ENCODE peak calls at places on chromosomes 1 and 21, in seven cellular contexts. V, F, G, E, W, Q and B are unnamed samples. For H3K27me3, the result is how much of the 10 kb centered on the place peaks cover.

GRCh38 chr1:22687191-22687590 is 23.4 kb upstream of the EPHB2 start:
- DNase-seq in W (no peak), E (no peak), V (no peak), F (no peak), Q (no peak), G (no peak), B (no peak)

GRCh38 chr1:228902781-228903572 is 167.7 kb downstream of the RHOU start:
- DNase-seq in V (peak), F (peak), W (peak), Q (peak), E (peak), G (peak), B (peak)

GRCh38 chr1:10082785-10083479 is 50.2 kb downstream of the UBE4B start:
- DNase-seq in V (no peak), F (no peak), W (no peak), Q (no peak), E (no peak), G (no peak), B (no peak)

GRCh38 chr1:115665746-115666145 is 24.0 kb downstream of the VANGL1 start:
- DNase-seq in V (no peak), Q (no peak), F (no peak), W (no peak), E (no peak), G (no peak), B (no peak)

GRCh38 chr1:232211149-232211548 is 418.8 kb downstream of the SIPA1L2 start:
- DNase-seq in E (no peak), W (no peak), F (no peak), V (no peak), Q (no peak), G (no peak), B (no peak)

GRCh38 chr1:59684698-59685097 is 130.1 kb upstream of the HOOK1 start:
- DNase-seq in G (no peak), V (no peak), W (no peak), F (no peak), Q (no peak), E (no peak), B (no peak)

GRCh38 chr21:28224191-28224755 is 768.4 kb downstream of the LTN1 start:
- DNase-seq in W (no peak), G (no peak), Q (no peak), F (no peak), V (no peak), E (no peak), B (no peak)

GRCh38 chr1:117067528-117068370 is 7.6 kb downstream of the TTF2 start:
- DNase-seq in F (peak), V (peak), Q (peak), W (peak), E (no peak), G (peak), B (no peak)

GRCh38 chr1:231636157-231636556 is 9.6 kb downstream of the DISC1 start:
- DNase-seq in E (no peak), W (no peak), G (peak), Q (peak), F (no peak), V (no peak), B (no peak)

GRCh38 chr1:216425577-216425976 is 2.3 kb upstream of the USH2A start:
- DNase-seq in Q (no peak), F (no peak), V (no peak), W (no peak), G (no peak), E (no peak), B (no peak)

GRCh38 chr1:65948609-65949229 is 156.0 kb downstream of the PDE4B start:
- DNase-seq in G (no peak), F (no peak), W (no peak), E (no peak), Q (no peak), V (no peak), B (no peak)

GRCh38 chr1:12546771-12547585 is 71.0 kb downstream of the DHRS3 start:
- DNase-seq in F (peak), W (no peak), Q (no peak), E (no peak), V (no peak), G (peak), B (peak)

GRCh38 chr1:39110325-39110851 is 84.2 kb downstream of the NDUFS5 start:
- DNase-seq in E (no peak), W (no peak), F (no peak), Q (peak), G (no peak), V (no peak), B (no peak)

GRCh38 chr1:164562947-164563346 is 4.0 kb downstream of the PBX1 start:
- DNase-seq in E (no peak), Q (peak), W (no peak), V (no peak), F (no peak), G (no peak), B (no peak)

GRCh38 chr1:93061895-93062792 is 16.9 kb upstream of the MTF2 start:
- DNase-seq in W (peak), G (no peak), V (no peak), Q (peak), F (no peak), E (no peak), B (no peak)

GRCh38 chr21:34348890-34349519 is 14.8 kb upstream of the KCNE2 start:
- DNase-seq in E (no peak), G (no peak), V (no peak), F (no peak), Q (no peak), W (no peak), B (no peak)

GRCh38 chr1:1197188-1197500 is 9.2 kb downstream of the TNFRSF18 start:
- DNase-seq in Q (no peak), F (no peak), W (no peak), E (no peak), G (no peak), V (peak), B (no peak)

GRCh38 chr1:154329551-154330131 is 4.3 kb downstream of the ATP8B2 start:
- DNase-seq in V (no peak), G (no peak), Q (no peak), E (no peak), W (no peak), F (no peak), B (no peak)

GRCh38 chr1:109116286-109116685 is 2.4 kb downstream of the ELAPOR1 start:
- DNase-seq in V (no peak), E (no peak), G (no peak), W (peak), Q (no peak), F (no peak), B (no peak)

GRCh38 chr1:75765697-75766355 is 20.2 kb upstream of the RABGGTB start:
- DNase-seq in F (no peak), Q (peak), E (no peak), G (no peak), W (no peak), V (no peak), B (no peak)

GRCh38 chr21:21213297-21213696 is 215.1 kb downstream of the NCAM2 start:
- DNase-seq in E (no peak), F (no peak), Q (no peak), W (no peak), G (no peak), V (no peak), B (no peak)

GRCh38 chr1:25051906-25052305 is 121.8 kb upstream of the RUNX3 start:
- DNase-seq in W (no peak), F (no peak), G (no peak), E (no peak), V (no peak), Q (no peak), B (no peak)

GRCh38 chr1:16171314-16172223 is 15.7 kb upstream of the EPHA2 start:
- DNase-seq in W (no peak), G (no peak), E (no peak), Q (no peak), F (no peak), V (no peak), B (no peak)

GRCh38 chr1:25106352-25106751 is 126.0 kb downstream of the SYF2 start:
- DNase-seq in F (no peak), W (no peak), E (no peak), G (no peak), V (no peak), Q (no peak), B (no peak)

GRCh38 chr1:178651742-178652141 is 73.3 kb upstream of the RALGPS2 start:
- DNase-seq in Q (no peak), W (no peak), V (no peak), E (no peak), G (peak), F (no peak), B (no peak)

GRCh38 chr1:241593186-241593585 is 47.0 kb downstream of the CHML start:
- DNase-seq in Q (no peak), W (no peak), V (no peak), E (no peak), G (no peak), F (no peak), B (no peak)

GRCh38 chr1:231969078-231969477 is 342.5 kb downstream of the DISC1 start:
- DNase-seq in V (no peak), G (peak), E (no peak), Q (no peak), W (no peak), F (no peak), B (no peak)

GRCh38 chr1:189269011-189269410 is 1208.7 kb downstream of the BRINP3 start:
- DNase-seq in E (no peak), Q (no peak), V (no peak), W (no peak), G (no peak), F (no peak), B (no peak)

GRCh38 chr1:52659356-52659755 is 26.4 kb downstream of the SHISAL2A start:
- DNase-seq in V (no peak), G (no peak), E (no peak), Q (no peak), F (no peak), W (no peak), B (no peak)

GRCh38 chr1:118999348-119000071 is 11.4 kb upstream of the TBX15 start:
- DNase-seq in F (no peak), E (no peak), V (no peak), G (no peak), W (no peak), Q (no peak), B (no peak)

GRCh38 chr1:87167855-87168630 is 160.6 kb upstream of the LMO4 start:
- DNase-seq in Q (no peak), W (no peak), E (no peak), G (no peak), F (no peak), V (no peak), B (no peak)
- TF ChIP-seq CTCF in Q (no peak), W (no peak), E (no peak), G (no peak), F (no peak), V (no peak), B (no peak)

GRCh38 chr1:31768939-31769704 is 5.0 kb upstream of the ADGRB2 start:
- DNase-seq in G (no peak), W (no peak), E (no peak), F (peak), V (no peak), Q (no peak), B (no peak)

GRCh38 chr1:31772669-31773248 is 8.6 kb upstream of the ADGRB2 start:
- DNase-seq in Q (no peak), F (no peak), G (no peak), W (no peak), V (no peak), E (no peak), B (no peak)

GRCh38 chr1:31773861-31774260 is 9.7 kb upstream of the ADGRB2 start:
- DNase-seq in W (no peak), F (no peak), Q (no peak), G (no peak), E (no peak), V (no peak), B (no peak)

GRCh38 chr1:31769720-31770390 is 5.7 kb upstream of the ADGRB2 start:
- DNase-seq in G (peak), W (peak), V (no peak), Q (no peak), E (no peak), F (peak), B (peak)

DNA sequence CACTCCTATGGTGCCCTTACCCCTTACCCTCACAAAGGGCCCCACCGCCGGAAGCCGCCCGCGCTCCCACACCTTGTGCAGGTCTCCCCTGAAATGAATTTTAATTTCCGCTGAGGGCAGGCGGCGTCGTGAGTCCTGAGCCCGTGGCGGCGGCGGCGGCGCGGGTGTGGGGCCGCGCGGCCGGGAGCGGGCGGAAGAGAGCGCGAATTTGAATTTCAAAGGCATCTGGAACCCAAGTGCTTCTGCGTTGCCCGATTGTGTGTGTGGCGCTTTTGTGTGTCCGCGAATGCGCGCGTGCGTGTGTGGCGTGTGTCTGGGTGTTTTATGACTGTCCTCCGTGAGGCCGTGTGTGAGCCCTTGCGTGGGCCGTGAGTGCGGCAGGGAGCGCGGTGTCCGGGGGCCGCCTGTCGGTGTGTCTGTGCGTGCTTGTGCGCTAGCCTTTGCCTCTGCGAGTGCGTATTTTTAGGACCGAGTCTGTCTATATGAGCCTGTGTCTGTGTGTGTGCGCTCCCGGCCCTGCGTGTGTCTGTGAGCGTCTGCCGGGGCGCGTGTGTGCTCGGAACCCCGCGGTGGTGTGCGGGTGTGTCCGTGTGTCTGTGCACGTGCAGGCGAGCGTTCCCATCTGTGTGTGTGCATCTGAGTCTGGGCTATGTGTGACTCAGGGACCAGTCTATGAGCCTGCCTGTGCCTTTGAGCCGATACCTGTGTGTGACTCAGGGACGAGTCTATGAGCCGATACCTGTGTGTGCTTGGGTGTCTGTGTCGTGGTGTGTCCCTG is 7.9 kb upstream of the ADGRB2 start:
- DNase-seq in E (no peak), F (peak), W (no peak), V (no peak), Q (no peak), G (no peak), B (no peak)
- H3K27me3 ChIP-seq in E (under half), F (under half), W (half or more), V (under half), Q (under half), G (under half), B (under half)

GRCh38 chr1:18608534-18608933 is 22.1 kb upstream of the PAX7 start:
- DNase-seq in V (no peak), W (no peak), E (no peak), G (no peak), F (no peak), Q (no peak), B (no peak)
- TF ChIP-seq CTCF in V (no peak), W (no peak), E (no peak), G (no peak), F (no peak), Q (no peak), B (no peak)

GRCh38 chr1:78229344-78229743 is 183.6 kb downstream of the GIPC2 start:
- DNase-seq in W (no peak), G (no peak), F (no peak), E (no peak), V (no peak), Q (no peak), B (no peak)

GRCh38 chr1:78223417-78224215 is 177.8 kb downstream of the GIPC2 start:
- DNase-seq in F (no peak), V (no peak), W (no peak), Q (no peak), E (no peak), G (no peak), B (no peak)

GRCh38 chr1:78225153-78225552 is 179.4 kb downstream of the GIPC2 start:
- DNase-seq in Q (no peak), E (no peak), F (no peak), W (no peak), V (no peak), G (no peak), B (no peak)

GRCh38 chr1:78227705-78228260 is 182.0 kb downstream of the GIPC2 start:
- DNase-seq in V (no peak), F (no peak), G (no peak), E (no peak), W (no peak), Q (no peak), B (no peak)

DNA sequence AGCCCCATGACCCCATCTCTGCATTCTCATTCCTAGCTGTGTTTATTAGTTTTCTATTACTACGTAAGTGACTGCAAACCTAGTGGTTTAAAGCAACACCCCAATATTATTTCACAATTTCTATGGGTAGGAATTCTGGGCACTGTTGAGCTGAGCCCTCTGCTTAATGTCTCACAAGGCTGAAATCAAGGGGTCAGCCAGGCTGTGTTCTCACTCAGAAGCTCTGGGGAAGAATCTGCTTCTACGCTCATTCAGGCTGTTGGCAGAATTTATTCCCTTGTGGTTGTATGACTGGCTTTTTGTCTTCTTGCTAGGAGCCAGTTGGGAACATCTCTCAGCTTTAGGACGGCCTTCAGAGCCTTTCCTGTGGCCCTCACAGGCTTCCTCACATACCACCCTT is 181.0 kb downstream of the GIPC2 start:
- DNase-seq in F (peak), Q (no peak), V (no peak), G (no peak), W (no peak), E (no peak), B (no peak)
- H3K27me3 ChIP-seq in F (under half), Q (under half), V (under half), G (under half), W (under half), E (under half), B (under half)

DNA sequence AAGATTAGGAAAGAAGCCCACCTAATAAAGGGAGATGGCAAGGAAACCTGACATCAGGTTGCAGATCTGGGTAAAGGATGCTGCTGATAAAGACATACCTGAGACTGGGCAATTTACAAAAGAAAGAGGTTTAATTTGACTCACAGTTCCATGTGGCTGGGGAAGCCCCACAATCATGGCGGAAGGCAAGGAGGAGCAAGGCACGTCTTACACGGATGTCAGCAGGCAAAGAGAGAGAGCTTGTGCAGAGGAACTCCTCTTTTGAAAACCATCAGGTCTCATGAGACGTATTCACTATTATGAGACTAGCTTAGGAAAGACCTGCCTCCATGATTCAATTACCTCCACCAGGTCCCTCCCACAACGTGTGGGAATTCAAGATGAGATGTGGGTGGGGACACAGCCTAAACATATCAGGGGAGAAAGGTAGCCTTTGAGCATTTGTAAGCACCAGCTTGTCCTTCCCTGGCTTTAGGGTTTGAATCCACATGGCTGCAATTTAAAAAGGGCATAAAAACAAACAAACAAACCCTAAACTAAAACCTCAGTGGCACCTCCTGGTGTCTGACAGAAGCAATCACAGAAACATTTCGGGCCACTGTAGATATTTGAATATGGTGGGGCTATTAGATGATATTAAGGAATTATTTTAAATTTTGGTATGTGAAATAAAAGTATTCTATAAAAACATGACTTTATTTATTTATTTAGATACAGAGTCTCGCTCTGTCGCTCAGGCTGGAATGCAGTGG is 33.1 kb downstream of the SLC2A7 start:
- DNase-seq in G (no peak), F (no peak), V (no peak), W (no peak), Q (no peak), E (no peak), B (no peak)
- TF ChIP-seq CTCF in G (no peak), F (no peak), V (no peak), W (no peak), Q (peak), E (peak), B (no peak)

GRCh38 chr1:35646043-35646442 is 4.7 kb upstream of the PSMB2 start:
- DNase-seq in G (no peak), V (no peak), F (no peak), W (no peak), Q (no peak), E (no peak), B (no peak)
- H3K27me3 ChIP-seq in G (under half), V (under half), F (under half), W (under half), Q (under half), E (under half), B (under half)

GRCh38 chr1:60759257-60759656 is 323.1 kb upstream of the NFIA start:
- DNase-seq in Q (no peak), E (no peak), G (peak), F (no peak), W (no peak), V (no peak), B (no peak)

GRCh38 chr1:60762176-60762575 is 320.2 kb upstream of the NFIA start:
- DNase-seq in G (no peak), E (no peak), Q (peak), W (no peak), F (no peak), V (no peak), B (no peak)

GRCh38 chr1:60763713-60764112 is 318.6 kb upstream of the NFIA start:
- DNase-seq in Q (no peak), W (no peak), F (no peak), E (no peak), G (no peak), V (no peak), B (no peak)

GRCh38 chr1:60764489-60764888 is 317.9 kb upstream of the NFIA start:
- DNase-seq in V (no peak), W (no peak), E (no peak), G (no peak), Q (peak), F (no peak), B (no peak)

DNA sequence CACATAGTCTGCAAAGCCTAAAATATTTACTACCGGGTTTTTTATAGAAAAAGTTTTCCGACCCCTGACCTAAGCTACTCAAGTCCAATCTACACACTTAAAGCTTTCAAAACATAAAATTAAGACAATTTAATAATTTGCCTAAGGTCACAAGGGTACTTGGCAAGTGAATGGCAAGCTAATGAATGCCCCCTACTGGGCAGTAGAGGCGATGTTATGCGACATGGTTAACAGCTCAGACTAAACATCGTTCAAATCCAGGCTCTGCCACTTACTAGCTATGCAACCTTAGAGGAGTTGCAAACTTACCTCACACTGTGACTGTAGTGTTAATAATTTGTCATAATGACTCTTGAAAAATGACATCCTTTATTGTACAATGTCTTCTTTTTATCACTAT is 317.2 kb upstream of the NFIA start:
- DNase-seq in E (no peak), Q (peak), F (no peak), G (no peak), V (no peak), W (peak), B (no peak)
- TF ChIP-seq CTCF in E (peak), Q (peak), F (peak), G (peak), V (no peak), W (no peak), B (peak)

GRCh38 chr1:204992940-204993339 is 50.1 kb upstream of the CNTN2 start:
- DNase-seq in V (no peak), E (no peak), Q (no peak), W (no peak), G (no peak), F (no peak), B (no peak)

GRCh38 chr1:204994086-204994862 is 48.7 kb upstream of the CNTN2 start:
- DNase-seq in Q (no peak), V (no peak), F (no peak), W (no peak), G (no peak), E (no peak), B (no peak)

GRCh38 chr1:204991342-204991844 is 51.6 kb upstream of the CNTN2 start:
- DNase-seq in Q (no peak), F (no peak), V (no peak), E (no peak), W (no peak), G (no peak), B (no peak)

GRCh38 chr1:204990721-204991341 is 52.2 kb upstream of the CNTN2 start:
- DNase-seq in Q (no peak), V (no peak), G (no peak), F (no peak), E (no peak), W (no peak), B (no peak)

GRCh38 chr1:204992499-204992898 is 50.5 kb upstream of the CNTN2 start:
- DNase-seq in G (no peak), Q (no peak), W (peak), E (no peak), F (no peak), V (no peak), B (no peak)
- H3K27me3 ChIP-seq in G (under half), Q (under half), W (under half), E (under half), F (under half), V (under half), B (under half)